ENCODE peak calls at places on chromosomes 7 and 10, in eight cellular contexts. One of them, this sample, is unnamed.

GRCh38 chr7:48085433-48085791 is 3.7 kb upstream of the UPP1 start:
- DNase-seq in dorsolateral prefrontal cortex: no peak
- DNase-seq in NT2/D1: no peak
- DNase-seq in hepatocyte: no peak
- DNase-seq in astrocyte of the spinal cord: no peak
- DNase-seq in HFF-Myc: no peak
- DNase-seq in fibroblast of mammary gland: no peak
- DNase-seq in psoas muscle: no peak
- DNase-seq in this sample: no peak

GRCh38 chr10:118670472-118671124 is 75.2 kb upstream of the PRLHR start:
- DNase-seq in dorsolateral prefrontal cortex: no peak
- DNase-seq in NT2/D1: no peak
- DNase-seq in hepatocyte: no peak
- DNase-seq in astrocyte of the spinal cord: no peak
- DNase-seq in HFF-Myc: no peak
- DNase-seq in fibroblast of mammary gland: no peak
- DNase-seq in psoas muscle: no peak
- DNase-seq in this sample: no peak

GRCh38 chr10:49632406-49633317 is 18.8 kb downstream of the CHAT start:
- DNase-seq in dorsolateral prefrontal cortex: peak; percentile 9
- DNase-seq in NT2/D1: no peak
- DNase-seq in hepatocyte: no peak
- DNase-seq in astrocyte of the spinal cord: no peak
- DNase-seq in HFF-Myc: no peak
- DNase-seq in fibroblast of mammary gland: peak; percentile 8
- DNase-seq in psoas muscle: no peak
- DNase-seq in this sample: peak; percentile 60

GRCh38 chr7:82221152-82221674 is 222.4 kb downstream of the CACNA2D1 start:
- DNase-seq in dorsolateral prefrontal cortex: no peak
- DNase-seq in NT2/D1: no peak
- DNase-seq in hepatocyte: no peak
- DNase-seq in astrocyte of the spinal cord: no peak
- DNase-seq in HFF-Myc: no peak
- DNase-seq in fibroblast of mammary gland: peak; percentile 15
- DNase-seq in psoas muscle: no peak
- DNase-seq in this sample: no peak

GRCh38 chr7:133514551-133514950 is 261.7 kb downstream of the EXOC4 start:
- DNase-seq in dorsolateral prefrontal cortex: no peak
- DNase-seq in NT2/D1: no peak
- DNase-seq in hepatocyte: no peak
- DNase-seq in astrocyte of the spinal cord: no peak
- DNase-seq in HFF-Myc: no peak
- DNase-seq in fibroblast of mammary gland: no peak
- DNase-seq in psoas muscle: no peak
- DNase-seq in this sample: no peak

GRCh38 chr7:6258440-6259182 is 13.8 kb downstream of the CYTH3 start:
- DNase-seq in dorsolateral prefrontal cortex: no peak
- DNase-seq in NT2/D1: no peak
- DNase-seq in hepatocyte: no peak
- DNase-seq in astrocyte of the spinal cord: peak; percentile 92
- DNase-seq in HFF-Myc: peak; percentile 87
- DNase-seq in fibroblast of mammary gland: peak; percentile 98
- DNase-seq in psoas muscle: no peak
- DNase-seq in this sample: no peak

GRCh38 chr7:79453558-79454324 is at the start of gene MAGI2:
- DNase-seq in dorsolateral prefrontal cortex: peak; percentile 94
- DNase-seq in NT2/D1: no peak
- DNase-seq in hepatocyte: peak; percentile 89
- DNase-seq in astrocyte of the spinal cord: peak; percentile 83
- DNase-seq in HFF-Myc: no peak
- DNase-seq in fibroblast of mammary gland: peak; percentile 71
- DNase-seq in psoas muscle: peak; percentile 91
- DNase-seq in this sample: peak; percentile 89

GRCh38 chr7:51222916-51223315 is 93.7 kb downstream of the COBL start:
- DNase-seq in dorsolateral prefrontal cortex: no peak
- DNase-seq in NT2/D1: no peak
- DNase-seq in hepatocyte: no peak
- DNase-seq in astrocyte of the spinal cord: no peak
- DNase-seq in HFF-Myc: no peak
- DNase-seq in fibroblast of mammary gland: no peak
- DNase-seq in psoas muscle: no peak
- DNase-seq in this sample: no peak

GRCh38 chr7:23012797-23013714 is 874 bp downstream of the HYCC1 start:
- DNase-seq in dorsolateral prefrontal cortex: peak; percentile 38
- DNase-seq in NT2/D1: no peak
- DNase-seq in hepatocyte: peak; percentile 45
- DNase-seq in astrocyte of the spinal cord: peak; percentile 30
- DNase-seq in HFF-Myc: no peak
- DNase-seq in fibroblast of mammary gland: no peak
- DNase-seq in psoas muscle: peak; percentile 53
- DNase-seq in this sample: peak; percentile 91

GRCh38 chr7:6284461-6285360 is 12.3 kb upstream of the CYTH3 start:
- DNase-seq in dorsolateral prefrontal cortex: no peak
- DNase-seq in NT2/D1: no peak
- DNase-seq in hepatocyte: no peak
- DNase-seq in astrocyte of the spinal cord: no peak
- DNase-seq in HFF-Myc: no peak
- DNase-seq in fibroblast of mammary gland: no peak
- DNase-seq in psoas muscle: no peak
- DNase-seq in this sample: peak; percentile 56

GRCh38 chr10:124677871-124678565 is 66.2 kb downstream of the FAM53B start:
- DNase-seq in dorsolateral prefrontal cortex: no peak
- DNase-seq in NT2/D1: no peak
- DNase-seq in hepatocyte: no peak
- DNase-seq in astrocyte of the spinal cord: no peak
- DNase-seq in HFF-Myc: peak; percentile 63
- DNase-seq in fibroblast of mammary gland: peak; percentile 35
- DNase-seq in psoas muscle: peak; percentile 59
- DNase-seq in this sample: peak; percentile 74

GRCh38 chr7:35975851-35976454 is 175.1 kb downstream of the SEPTIN7 start:
- DNase-seq in dorsolateral prefrontal cortex: no peak
- DNase-seq in NT2/D1: peak; percentile 84
- DNase-seq in hepatocyte: peak; percentile 86
- DNase-seq in astrocyte of the spinal cord: peak; percentile 77
- DNase-seq in HFF-Myc: peak; percentile 64
- DNase-seq in fibroblast of mammary gland: peak; percentile 79
- DNase-seq in psoas muscle: no peak
- DNase-seq in this sample: no peak

GRCh38 chr7:25384820-25385560 is 156.7 kb upstream of the NPVF start:
- DNase-seq in dorsolateral prefrontal cortex: no peak
- DNase-seq in NT2/D1: no peak
- DNase-seq in hepatocyte: no peak
- DNase-seq in astrocyte of the spinal cord: no peak
- DNase-seq in HFF-Myc: no peak
- DNase-seq in fibroblast of mammary gland: no peak
- DNase-seq in psoas muscle: no peak
- DNase-seq in this sample: no peak

GRCh38 chr7:55887786-55888185 is 530 bp downstream of the ZNF713 start:
- DNase-seq in dorsolateral prefrontal cortex: no peak
- DNase-seq in NT2/D1: no peak
- DNase-seq in hepatocyte: no peak
- DNase-seq in astrocyte of the spinal cord: peak; percentile 5
- DNase-seq in HFF-Myc: no peak
- DNase-seq in fibroblast of mammary gland: no peak
- DNase-seq in psoas muscle: no peak
- DNase-seq in this sample: no peak

GRCh38 chr10:132701846-132702190 is 84.1 kb downstream of the NKX6-2 start:
- DNase-seq in dorsolateral prefrontal cortex: peak; percentile 15
- DNase-seq in NT2/D1: no peak
- DNase-seq in hepatocyte: no peak
- DNase-seq in astrocyte of the spinal cord: no peak
- DNase-seq in HFF-Myc: no peak
- DNase-seq in fibroblast of mammary gland: no peak
- DNase-seq in psoas muscle: no peak
- DNase-seq in this sample: peak; percentile 67

GRCh38 chr10:132704008-132704814 is 81.7 kb downstream of the NKX6-2 start:
- DNase-seq in dorsolateral prefrontal cortex: peak; percentile 29
- DNase-seq in NT2/D1: no peak
- DNase-seq in hepatocyte: no peak
- DNase-seq in astrocyte of the spinal cord: no peak
- DNase-seq in HFF-Myc: no peak
- DNase-seq in fibroblast of mammary gland: no peak
- DNase-seq in psoas muscle: peak; percentile 25
- DNase-seq in this sample: peak; percentile 54

GRCh38 chr10:132703305-132704007 is 82.5 kb downstream of the NKX6-2 start:
- DNase-seq in dorsolateral prefrontal cortex: peak; percentile 32
- DNase-seq in NT2/D1: no peak
- DNase-seq in hepatocyte: no peak
- DNase-seq in astrocyte of the spinal cord: no peak
- DNase-seq in HFF-Myc: no peak
- DNase-seq in fibroblast of mammary gland: no peak
- DNase-seq in psoas muscle: peak; percentile 46
- DNase-seq in this sample: peak; percentile 24

GRCh38 chr10:132701099-132701845 is 84.7 kb downstream of the NKX6-2 start:
- DNase-seq in dorsolateral prefrontal cortex: peak; percentile 15
- DNase-seq in NT2/D1: no peak
- DNase-seq in hepatocyte: no peak
- DNase-seq in astrocyte of the spinal cord: no peak
- DNase-seq in HFF-Myc: no peak
- DNase-seq in fibroblast of mammary gland: no peak
- DNase-seq in psoas muscle: peak; percentile 44
- DNase-seq in this sample: peak; percentile 69

GRCh38 chr10:132702601-132703304 is 83.2 kb downstream of the NKX6-2 start:
- DNase-seq in dorsolateral prefrontal cortex: peak; percentile 33
- DNase-seq in NT2/D1: no peak
- DNase-seq in hepatocyte: no peak
- DNase-seq in astrocyte of the spinal cord: no peak
- DNase-seq in HFF-Myc: no peak
- DNase-seq in fibroblast of mammary gland: no peak
- DNase-seq in psoas muscle: peak; percentile 40
- DNase-seq in this sample: peak; percentile 69
- H3K4me3 ChIP-seq in dorsolateral prefrontal cortex: no peak overlapping the region
- H3K4me3 ChIP-seq in NT2/D1: no peak overlapping the region
- H3K4me3 ChIP-seq in hepatocyte: no peak overlapping the region
- H3K4me3 ChIP-seq in astrocyte of the spinal cord: no peak overlapping the region
- H3K4me3 ChIP-seq in HFF-Myc: no peak overlapping the region
- H3K4me3 ChIP-seq in fibroblast of mammary gland: no peak overlapping the region
- H3K4me3 ChIP-seq in psoas muscle: no peak overlapping the region
- H3K4me3 ChIP-seq in this sample: no peak overlapping the region

DNA sequence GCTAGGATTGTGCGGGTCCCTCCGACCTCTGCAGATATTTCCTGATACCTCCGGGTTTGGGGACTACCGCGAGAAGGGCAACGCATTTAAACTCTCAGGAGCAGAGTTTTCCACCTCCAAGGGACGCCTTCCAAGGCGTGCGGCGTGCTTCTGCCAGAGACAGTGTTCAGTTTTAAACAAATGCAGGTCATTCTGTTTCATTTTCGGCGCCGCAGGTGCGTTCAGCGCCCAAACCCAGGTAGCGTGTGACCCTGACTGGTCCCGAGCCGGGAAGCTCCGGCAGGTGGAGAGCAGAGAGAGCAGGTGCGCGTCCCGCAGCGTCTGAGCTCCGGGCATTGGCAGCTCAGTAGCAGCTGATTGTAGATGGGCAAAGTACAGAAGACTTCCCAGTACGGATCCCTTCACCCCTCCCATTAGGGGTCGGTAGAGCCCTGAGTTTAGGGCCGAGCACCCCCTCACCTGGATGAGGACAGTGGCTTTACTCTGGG is 1.4 kb upstream of the CYP26A1 start:
- DNase-seq in dorsolateral prefrontal cortex: no peak
- DNase-seq in NT2/D1: no peak
- DNase-seq in hepatocyte: no peak
- DNase-seq in astrocyte of the spinal cord: no peak
- DNase-seq in HFF-Myc: no peak
- DNase-seq in fibroblast of mammary gland: no peak
- DNase-seq in psoas muscle: no peak
- DNase-seq in this sample: no peak
- H3K4me3 ChIP-seq in dorsolateral prefrontal cortex: peak overlapping the region; percentile 34
- H3K4me3 ChIP-seq in NT2/D1: peak overlapping the region; percentile 30
- H3K4me3 ChIP-seq in hepatocyte: peak overlapping the region; percentile 58
- H3K4me3 ChIP-seq in astrocyte of the spinal cord: peak overlapping the region; percentile 7
- H3K4me3 ChIP-seq in HFF-Myc: no peak overlapping the region
- H3K4me3 ChIP-seq in fibroblast of mammary gland: no peak overlapping the region
- H3K4me3 ChIP-seq in psoas muscle: peak overlapping the region; percentile 37
- H3K4me3 ChIP-seq in this sample: no peak overlapping the region

GRCh38 chr7:32218741-32219283 is 148.6 kb upstream of the PDE1C start:
- DNase-seq in dorsolateral prefrontal cortex: no peak
- DNase-seq in NT2/D1: no peak
- DNase-seq in hepatocyte: no peak
- DNase-seq in astrocyte of the spinal cord: no peak
- DNase-seq in HFF-Myc: no peak
- DNase-seq in fibroblast of mammary gland: no peak
- DNase-seq in psoas muscle: no peak
- DNase-seq in this sample: no peak
- H3K4me3 ChIP-seq in dorsolateral prefrontal cortex: no peak overlapping the region
- H3K4me3 ChIP-seq in NT2/D1: no peak overlapping the region
- H3K4me3 ChIP-seq in hepatocyte: no peak overlapping the region
- H3K4me3 ChIP-seq in astrocyte of the spinal cord: no peak overlapping the region
- H3K4me3 ChIP-seq in HFF-Myc: no peak overlapping the region
- H3K4me3 ChIP-seq in fibroblast of mammary gland: no peak overlapping the region
- H3K4me3 ChIP-seq in psoas muscle: no peak overlapping the region
- H3K4me3 ChIP-seq in this sample: no peak overlapping the region

DNA sequence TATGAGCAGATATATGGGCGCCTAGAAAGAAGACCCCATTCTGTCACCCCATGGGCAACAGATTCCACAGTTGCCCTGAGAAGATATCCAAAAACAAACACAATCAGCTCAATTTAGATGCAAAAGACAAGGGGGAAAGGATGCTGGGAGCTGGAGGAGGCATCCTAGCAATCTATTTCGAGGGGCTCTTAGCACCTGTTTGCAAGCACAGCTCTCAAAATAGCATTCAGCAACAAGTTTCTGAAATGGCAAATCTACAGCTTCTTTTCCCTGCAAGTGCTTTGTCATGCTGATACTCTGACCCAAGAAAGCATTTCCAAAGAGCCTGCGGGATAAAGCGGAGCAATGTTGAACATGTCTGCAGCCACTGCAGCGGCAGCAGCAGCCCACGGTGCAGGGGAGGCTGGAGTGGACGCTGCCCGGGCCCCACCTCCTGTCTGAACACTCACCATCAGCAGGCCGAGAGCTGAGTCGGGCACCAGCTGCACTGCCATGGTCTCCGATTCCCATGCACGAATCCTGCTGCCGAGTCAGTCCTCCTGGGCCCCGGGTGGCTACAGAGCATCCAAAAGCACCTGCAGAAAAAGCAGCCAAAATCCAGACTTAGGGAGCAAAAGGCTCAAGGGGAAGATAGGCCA is 996 bp downstream of the FRMD4A start:
- DNase-seq in dorsolateral prefrontal cortex: peak; percentile 54
- DNase-seq in NT2/D1: no peak
- DNase-seq in hepatocyte: no peak
- DNase-seq in astrocyte of the spinal cord: no peak
- DNase-seq in HFF-Myc: no peak
- DNase-seq in fibroblast of mammary gland: no peak
- DNase-seq in psoas muscle: no peak
- DNase-seq in this sample: no peak
- H3K4me3 ChIP-seq in dorsolateral prefrontal cortex: peak overlapping the region; percentile 62
- H3K4me3 ChIP-seq in NT2/D1: peak overlapping the region; percentile 8
- H3K4me3 ChIP-seq in hepatocyte: no peak overlapping the region
- H3K4me3 ChIP-seq in astrocyte of the spinal cord: no peak overlapping the region
- H3K4me3 ChIP-seq in HFF-Myc: no peak overlapping the region
- H3K4me3 ChIP-seq in fibroblast of mammary gland: no peak overlapping the region
- H3K4me3 ChIP-seq in psoas muscle: no peak overlapping the region
- H3K4me3 ChIP-seq in this sample: no peak overlapping the region

GRCh38 chr7:195830-196128 is 3.4 kb downstream of the FAM20C start:
- DNase-seq in dorsolateral prefrontal cortex: no peak
- DNase-seq in NT2/D1: no peak
- DNase-seq in hepatocyte: no peak
- DNase-seq in astrocyte of the spinal cord: no peak
- DNase-seq in HFF-Myc: no peak
- DNase-seq in fibroblast of mammary gland: no peak
- DNase-seq in psoas muscle: no peak
- DNase-seq in this sample: no peak
- H3K4me3 ChIP-seq in dorsolateral prefrontal cortex: no peak overlapping the region
- H3K4me3 ChIP-seq in NT2/D1: no peak overlapping the region
- H3K4me3 ChIP-seq in hepatocyte: no peak overlapping the region
- H3K4me3 ChIP-seq in astrocyte of the spinal cord: peak overlapping the region; percentile 98
- H3K4me3 ChIP-seq in HFF-Myc: peak overlapping the region; percentile 79
- H3K4me3 ChIP-seq in fibroblast of mammary gland: peak overlapping the region; percentile 95
- H3K4me3 ChIP-seq in psoas muscle: peak overlapping the region; percentile 84
- H3K4me3 ChIP-seq in this sample: no peak overlapping the region